ENCODE peak calls at places on chromosome X, in ten cellular contexts. Z is H1; C is Caco-2; D is BJ; I is right lobe of liver; R is heart left ventricle; T is tibial nerve; J is CD8-positive, alpha-beta T cell; P is CD8-positive, alpha-beta memory T cell; W is iPS DF 6.9. G is an unnamed sample. For H3K36me3, the result is how much of the 10 kb centered on the place peaks cover.

GRCh38 chrX:19392703-19393102 is 49.0 kb downstream of the PDHA1 start:
- DNase-seq in J (no peak), Z (no peak), T (no peak), D (no peak), P (no peak), C (no peak), R (no peak), W (no peak), I (no peak), G (no peak)

GRCh38 chrX:106039920-106040319 is 1.4 kb upstream of the SERPINA7 start:
- DNase-seq in I (no peak), W (no peak), D (no peak), J (no peak), Z (no peak), T (no peak), P (no peak), C (peak), R (no peak), G (peak)

GRCh38 chrX:71922697-71923096 is 12.1 kb downstream of the NHSL2 start:
- DNase-seq in R (no peak), C (no peak), I (no peak), T (no peak), P (no peak), W (no peak), Z (no peak), J (no peak), D (no peak), G (no peak)

GRCh38 chrX:103431316-103431715 is 55.0 kb downstream of the BEX3 start:
- DNase-seq in I (no peak), Z (no peak), C (no peak), T (no peak), D (no peak), R (no peak), W (no peak), P (no peak), J (no peak), G (peak)

GRCh38 chrX:155899366-155899765 is 18.2 kb downstream of the VAMP7 start:
- DNase-seq in P (no peak), Z (no peak), R (no peak), D (no peak), I (no peak), J (no peak), C (no peak), W (no peak), T (no peak), G (no peak)

GRCh38 chrX:38975368-38975767 is 174.1 kb downstream of the MID1IP1 start:
- DNase-seq in W (no peak), Z (no peak), T (no peak), R (no peak), C (no peak), P (no peak), J (no peak), D (no peak), I (no peak), G (no peak)

GRCh38 chrX:54411732-54412131 is 28.5 kb upstream of the TSR2 start:
- DNase-seq in W (no peak), T (no peak), R (no peak), I (no peak), P (no peak), Z (no peak), C (no peak), D (no peak), J (no peak), G (no peak)

GRCh38 chrX:69027181-69028005 is 137.9 kb downstream of the PJA1 start:
- DNase-seq in C (peak), P (no peak), Z (no peak), W (no peak), D (no peak), T (no peak), J (no peak), I (peak), R (no peak), G (peak)

GRCh38 chrX:100819534-100819836 is 706 bp upstream of the CSTF2 start:
- DNase-seq in D (no peak), P (no peak), W (no peak), J (no peak), C (no peak), Z (no peak), T (no peak), R (no peak), I (peak), G (no peak)

GRCh38 chrX:6685489-6685888 is 150.6 kb upstream of the VCX3A start:
- DNase-seq in W (no peak), Z (no peak), C (peak), R (no peak), T (no peak), J (no peak), D (no peak), P (no peak), I (no peak), G (no peak)

GRCh38 chrX:312621-313331 is 5.8 kb downstream of the GTPBP6 start:
- DNase-seq in I (peak), T (no peak), R (peak), W (no peak), C (no peak), Z (no peak), D (no peak), J (no peak), P (no peak), G (no peak)

GRCh38 chrX:17836830-17837229 is 24.3 kb downstream of the RAI2 start:
- DNase-seq in Z (no peak), W (no peak), T (no peak), I (no peak), C (no peak), R (no peak), D (no peak), J (no peak), P (no peak), G (no peak)

GRCh38 chrX:119174900-119175299 is 47.3 kb upstream of the KIAA1210 start:
- DNase-seq in W (no peak), R (no peak), J (no peak), C (no peak), I (no peak), D (no peak), T (no peak), Z (no peak), P (no peak), G (no peak)

GRCh38 chrX:40644821-40645358 is 2.5 kb downstream of the CXorf38 start:
- DNase-seq in I (peak), Z (no peak), R (peak), P (peak), T (peak), C (no peak), J (no peak), D (peak), W (no peak), G (peak)

GRCh38 chrX:7069556-7069955 is 78.0 kb upstream of the STS start:
- DNase-seq in P (no peak), J (no peak), Z (no peak), W (no peak), R (no peak), T (no peak), C (peak), I (no peak), D (no peak), G (no peak)

GRCh38 chrX:69457756-69458155 is 46.4 kb upstream of the NALF2 start:
- DNase-seq in R (no peak), J (no peak), T (no peak), I (no peak), D (no peak), C (no peak), P (no peak), W (no peak), Z (no peak), G (no peak)

GRCh38 chrX:105698386-105698785 is 124.0 kb upstream of the NRK start:
- DNase-seq in T (no peak), D (no peak), C (no peak), P (no peak), R (no peak), Z (no peak), W (no peak), J (no peak), I (no peak), G (peak)

GRCh38 chrX:9327747-9328145 is 137.1 kb upstream of the TBL1X start:
- DNase-seq in T (no peak), W (no peak), I (no peak), R (no peak), D (peak), Z (no peak), C (no peak), P (no peak), J (no peak), G (peak)

GRCh38 chrX:32150141-32150540 is 1061.2 kb downstream of the DMD start:
- DNase-seq in P (no peak), R (no peak), J (no peak), W (no peak), T (no peak), I (no peak), C (no peak), Z (no peak), D (no peak), G (no peak)

GRCh38 chrX:97234471-97235097 is 350.9 kb downstream of the RPA4 start:
- DNase-seq in J (no peak), D (no peak), T (no peak), W (no peak), R (no peak), C (no peak), I (no peak), Z (no peak), P (no peak), G (no peak)

GRCh38 chrX:87525771-87526229 is 8.2 kb downstream of the KLHL4 start:
- DNase-seq in I (no peak), Z (no peak), J (no peak), W (no peak), P (no peak), R (no peak), C (no peak), D (no peak), T (no peak), G (peak)

GRCh38 chrX:112967903-112968302 is 127.3 kb upstream of the AMOT start:
- DNase-seq in Z (no peak), D (no peak), I (no peak), J (no peak), P (no peak), W (no peak), C (no peak), R (no peak), T (no peak), G (no peak)

GRCh38 chrX:56978172-56978571 is 17.2 kb downstream of the SPIN3 start:
- DNase-seq in J (peak), T (no peak), W (no peak), D (no peak), Z (no peak), C (peak), P (peak), R (peak), I (no peak), G (peak)

GRCh38 chrX:13110427-13111324 is 66.3 kb upstream of the FAM9C start:
- DNase-seq in P (no peak), W (no peak), T (no peak), I (no peak), J (no peak), Z (no peak), D (peak), R (peak), C (no peak), G (peak)

GRCh38 chrX:55738969-55739368 is 21.4 kb downstream of the RRAGB start:
- DNase-seq in C (no peak), Z (no peak), I (no peak), T (no peak), R (no peak), W (no peak), P (no peak), D (no peak), J (no peak), G (no peak)
- H3K36me3 ChIP-seq in C (under half), Z (under half), I (under half), T (under half), R (half or more), W (under half), P (under half), D (under half), J (under half), G (under half)

GRCh38 chrX:48456628-48457027 is 13.4 kb downstream of the SLC38A5 start:
- DNase-seq in I (no peak), T (no peak), Z (no peak), J (no peak), P (no peak), D (no peak), R (no peak), W (no peak), C (no peak), G (no peak)

GRCh38 chrX:48460031-48460430 is 10.0 kb downstream of the SLC38A5 start:
- DNase-seq in C (no peak), R (no peak), Z (no peak), T (no peak), W (no peak), J (no peak), I (no peak), D (no peak), P (no peak), G (no peak)

GRCh38 chrX:48460606-48461005 is 9.5 kb downstream of the SLC38A5 start:
- DNase-seq in J (no peak), T (no peak), D (no peak), Z (no peak), C (no peak), P (no peak), I (no peak), R (no peak), W (no peak), G (no peak)

GRCh38 chrX:48459483-48459882 is 10.6 kb downstream of the SLC38A5 start:
- DNase-seq in J (no peak), P (no peak), R (no peak), I (no peak), T (no peak), C (no peak), Z (no peak), D (no peak), W (no peak), G (no peak)

DNA sequence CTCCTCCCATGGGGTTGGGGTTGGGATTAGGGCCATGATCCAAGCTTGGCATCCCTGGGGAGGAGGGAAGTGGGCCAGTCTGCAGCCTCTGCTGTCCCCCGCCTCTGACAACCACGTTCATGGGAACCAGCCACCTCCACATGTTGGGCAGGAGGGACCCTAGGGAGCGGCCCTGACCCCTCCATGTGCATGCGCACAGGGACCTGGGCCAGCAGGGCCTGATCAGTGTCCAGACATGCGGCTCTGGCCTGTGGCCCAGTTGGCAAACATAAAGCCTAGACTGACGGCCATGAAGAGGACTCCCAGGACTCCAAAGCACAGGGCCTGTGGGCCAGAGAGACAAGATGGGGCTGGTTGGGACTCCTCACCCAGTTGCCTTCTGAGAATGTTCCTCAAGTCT is 11.3 kb downstream of the SLC38A5 start:
- DNase-seq in Z (no peak), P (no peak), D (no peak), W (no peak), T (no peak), C (no peak), J (no peak), I (peak), R (peak), G (no peak)
- H3K36me3 ChIP-seq in Z (under half), P (under half), D (under half), W (under half), T (under half), C (under half), J (under half), I (under half), R (under half), G (under half)

GRCh38 chrX:74220277-74220676 is 83.7 kb upstream of the ZCCHC13 start:
- DNase-seq in T (no peak), D (no peak), R (no peak), C (no peak), J (no peak), I (no peak), P (no peak), W (no peak), Z (no peak), G (no peak)
- H3K36me3 ChIP-seq in T (under half), D (under half), R (under half), C (under half), J (under half), I (under half), P (under half), W (under half), Z (under half), G (under half)

GRCh38 chrX:129787336-129788055 is 7.7 kb downstream of the SASH3 start:
- DNase-seq in T (no peak), W (no peak), P (no peak), D (no peak), R (no peak), J (no peak), I (no peak), Z (no peak), C (no peak), G (no peak)
- H3K36me3 ChIP-seq in T (under half), W (under half), P (under half), D (under half), R (under half), J (under half), I (under half), Z (under half), C (under half), G (under half)

GRCh38 chrX:2313864-2314646 is 186.7 kb downstream of the DHRSX start:
- DNase-seq in I (no peak), Z (no peak), C (no peak), J (no peak), D (no peak), R (no peak), T (no peak), W (no peak), P (no peak), G (no peak)

GRCh38 chrX:2318371-2318770 is 182.4 kb downstream of the DHRSX start:
- DNase-seq in J (no peak), T (no peak), C (no peak), Z (no peak), W (no peak), D (no peak), R (no peak), I (no peak), P (no peak), G (no peak)

GRCh38 chrX:2315434-2315833 is 185.3 kb downstream of the DHRSX start:
- DNase-seq in T (no peak), I (no peak), J (no peak), W (no peak), Z (no peak), P (no peak), C (no peak), R (no peak), D (no peak), G (no peak)

GRCh38 chrX:2317527-2318055 is 183.2 kb downstream of the DHRSX start:
- DNase-seq in P (no peak), T (no peak), D (no peak), J (no peak), C (no peak), W (no peak), R (no peak), Z (no peak), I (no peak), G (no peak)

GRCh38 chrX:2316534-2316933 is 184.2 kb downstream of the DHRSX start:
- DNase-seq in D (no peak), W (no peak), R (no peak), T (no peak), I (no peak), P (no peak), J (no peak), C (no peak), Z (no peak), G (no peak)
- H3K36me3 ChIP-seq in D (under half), W (under half), R (under half), T (under half), I (under half), P (under half), J (under half), C (under half), Z (under half), G (under half)

GRCh38 chrX:130212371-130212770 is 40.6 kb downstream of the RAB33A start:
- DNase-seq in R (no peak), J (no peak), P (no peak), D (no peak), W (no peak), I (no peak), C (no peak), Z (no peak), T (no peak), G (no peak)

GRCh38 chrX:130211415-130212186 is 39.8 kb downstream of the RAB33A start:
- DNase-seq in C (no peak), P (no peak), W (no peak), D (no peak), Z (no peak), I (no peak), R (no peak), J (no peak), T (no peak), G (no peak)

GRCh38 chrX:130216312-130216711 is 44.5 kb downstream of the RAB33A start:
- DNase-seq in Z (no peak), I (no peak), J (no peak), P (no peak), T (no peak), D (no peak), R (no peak), C (no peak), W (no peak), G (peak)

DNA sequence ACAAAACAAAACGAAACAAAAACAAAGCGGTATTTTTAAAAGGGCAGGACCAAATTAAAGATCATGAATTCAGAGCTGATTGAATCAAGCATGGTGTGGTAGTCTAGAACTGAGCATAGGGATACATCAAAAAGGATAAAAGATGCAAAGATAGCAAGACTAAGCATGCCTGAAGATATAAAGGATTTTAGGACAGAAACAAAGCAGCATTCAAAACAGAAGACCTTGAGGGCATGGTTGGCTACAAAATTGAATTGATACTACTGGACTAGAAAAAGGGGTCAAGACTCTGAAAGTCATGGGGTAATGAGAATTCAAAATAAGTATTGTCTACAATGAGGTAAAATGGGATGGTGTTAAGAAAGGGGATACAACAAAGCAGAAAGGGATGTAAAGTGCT is 41.6 kb downstream of the RAB33A start:
- DNase-seq in C (no peak), Z (no peak), P (no peak), D (no peak), J (no peak), W (no peak), T (no peak), R (no peak), I (no peak), G (no peak)
- H3K36me3 ChIP-seq in C (under half), Z (under half), P (under half), D (under half), J (under half), W (under half), T (under half), R (under half), I (under half), G (under half)

GRCh38 chrX:136863826-136864225 is 16.7 kb downstream of the RBMX start:
- DNase-seq in Z (no peak), C (no peak), P (no peak), W (no peak), T (no peak), I (no peak), R (no peak), D (no peak), J (no peak), G (no peak)
- H3K36me3 ChIP-seq in Z (under half), C (under half), P (under half), W (under half), T (under half), I (under half), R (half or more), D (under half), J (under half), G (under half)